ENCODE peak calls at places on chromosomes 12 and 14, in four cellular contexts. One of them, this sample, is unnamed.

GRCh38 chr12:57127101-57127709 is 1.1 kb upstream of the LRP1 start:
- DNase-seq in activated CD4-positive, alpha-beta T cell treated with anti-CD3 and anti-CD28 coated beads for 48 hours: peak
- DNase-seq in Right ventricle myocardium superior: peak
- DNase-seq in NCI-H1105: peak
- DNase-seq in this sample: peak

GRCh38 chr14:92619671-92620437 is 106.3 kb downstream of the RIN3 start:
- DNase-seq in activated CD4-positive, alpha-beta T cell treated with anti-CD3 and anti-CD28 coated beads for 48 hours: no peak
- DNase-seq in Right ventricle myocardium superior: no peak
- DNase-seq in NCI-H1105: no peak
- DNase-seq in this sample: no peak

GRCh38 chr12:3740840-3741239 is 12.1 kb downstream of the CRACR2A start:
- DNase-seq in activated CD4-positive, alpha-beta T cell treated with anti-CD3 and anti-CD28 coated beads for 48 hours: no peak
- DNase-seq in Right ventricle myocardium superior: no peak
- DNase-seq in NCI-H1105: no peak
- DNase-seq in this sample: no peak

GRCh38 chr12:6943387-6943718 is 263 bp upstream of the RNU7-1 start:
- DNase-seq in activated CD4-positive, alpha-beta T cell treated with anti-CD3 and anti-CD28 coated beads for 48 hours: peak
- DNase-seq in Right ventricle myocardium superior: peak
- DNase-seq in NCI-H1105: peak
- DNase-seq in this sample: peak

GRCh38 chr12:2068638-2069037 is 15.9 kb downstream of the CACNA1C start:
- DNase-seq in activated CD4-positive, alpha-beta T cell treated with anti-CD3 and anti-CD28 coated beads for 48 hours: no peak
- DNase-seq in Right ventricle myocardium superior: no peak
- DNase-seq in NCI-H1105: no peak
- DNase-seq in this sample: no peak

GRCh38 chr12:25861226-25861625 is 97.3 kb upstream of the RASSF8 start:
- DNase-seq in activated CD4-positive, alpha-beta T cell treated with anti-CD3 and anti-CD28 coated beads for 48 hours: no peak
- DNase-seq in Right ventricle myocardium superior: no peak
- DNase-seq in NCI-H1105: no peak
- DNase-seq in this sample: no peak

GRCh38 chr12:119151445-119151844 is 27.3 kb upstream of the HSPB8 start:
- DNase-seq in activated CD4-positive, alpha-beta T cell treated with anti-CD3 and anti-CD28 coated beads for 48 hours: no peak
- DNase-seq in Right ventricle myocardium superior: no peak
- DNase-seq in NCI-H1105: no peak
- DNase-seq in this sample: no peak

GRCh38 chr14:27090716-27091115 is 492.9 kb upstream of the NOVA1 start:
- DNase-seq in activated CD4-positive, alpha-beta T cell treated with anti-CD3 and anti-CD28 coated beads for 48 hours: no peak
- DNase-seq in Right ventricle myocardium superior: no peak
- DNase-seq in NCI-H1105: no peak
- DNase-seq in this sample: no peak

This sample was measured in aorta.